ENCODE peak calls at places on chromosome 11, in four cellular contexts. Z, P, T and B are unnamed samples.

GRCh38 chr11:122100222-122101080 is 15.6 kb downstream of the BLID start:
- DNase-seq in P (peak), Z (no peak), T (no peak), B (no peak)

GRCh38 chr11:116696381-116696941 is 76.3 kb downstream of the BUD13 start:
- DNase-seq in P (no peak), Z (peak), T (no peak), B (no peak)

GRCh38 chr11:65424200-65425104 is 1.9 kb downstream of the NEAT1 start:
- DNase-seq in P (peak), Z (peak), T (no peak), B (peak)

GRCh38 chr11:83051760-83052671 is 19.7 kb downstream of the RAB30 start:
- DNase-seq in P (peak), T (no peak), Z (no peak), B (no peak)

GRCh38 chr11:132456735-132457328 is 1075.5 kb downstream of the OPCML start:
- DNase-seq in T (no peak), P (no peak), Z (no peak), B (no peak)

GRCh38 chr11:72669527-72669926 is 4.7 kb downstream of the PDE2A start:
- DNase-seq in Z (no peak), T (no peak), P (no peak), B (no peak)

GRCh38 chr11:2536440-2536989 is 91.7 kb downstream of the KCNQ1 start:
- DNase-seq in Z (peak), P (no peak), T (no peak), B (no peak)

GRCh38 chr11:78310500-78310909 is 107.1 kb downstream of the GAB2 start:
- DNase-seq in Z (no peak), T (peak), P (peak), B (peak)

GRCh38 chr11:127640822-127641485 is 640.4 kb upstream of the KIRREL3 start:
- DNase-seq in Z (no peak), T (no peak), P (peak), B (no peak)

GRCh38 chr11:25615841-25616240 is 716.1 kb upstream of the ANO3 start:
- DNase-seq in T (no peak), P (no peak), Z (no peak), B (no peak)

GRCh38 chr11:124923296-124923695 is 4.2 kb downstream of the HEPN1 start:
- DNase-seq in Z (no peak), P (no peak), T (no peak), B (no peak)

GRCh38 chr11:124918950-124919349 is at the start of gene HEPN1:
- DNase-seq in T (no peak), Z (no peak), P (no peak), B (no peak)

GRCh38 chr11:124919836-124920755 is 1.0 kb downstream of the HEPN1 start:
- DNase-seq in P (no peak), Z (no peak), T (no peak), B (no peak)

GRCh38 chr11:124922831-124923230 is 3.8 kb downstream of the HEPN1 start:
- DNase-seq in Z (no peak), P (no peak), T (no peak), B (no peak)

DNA sequence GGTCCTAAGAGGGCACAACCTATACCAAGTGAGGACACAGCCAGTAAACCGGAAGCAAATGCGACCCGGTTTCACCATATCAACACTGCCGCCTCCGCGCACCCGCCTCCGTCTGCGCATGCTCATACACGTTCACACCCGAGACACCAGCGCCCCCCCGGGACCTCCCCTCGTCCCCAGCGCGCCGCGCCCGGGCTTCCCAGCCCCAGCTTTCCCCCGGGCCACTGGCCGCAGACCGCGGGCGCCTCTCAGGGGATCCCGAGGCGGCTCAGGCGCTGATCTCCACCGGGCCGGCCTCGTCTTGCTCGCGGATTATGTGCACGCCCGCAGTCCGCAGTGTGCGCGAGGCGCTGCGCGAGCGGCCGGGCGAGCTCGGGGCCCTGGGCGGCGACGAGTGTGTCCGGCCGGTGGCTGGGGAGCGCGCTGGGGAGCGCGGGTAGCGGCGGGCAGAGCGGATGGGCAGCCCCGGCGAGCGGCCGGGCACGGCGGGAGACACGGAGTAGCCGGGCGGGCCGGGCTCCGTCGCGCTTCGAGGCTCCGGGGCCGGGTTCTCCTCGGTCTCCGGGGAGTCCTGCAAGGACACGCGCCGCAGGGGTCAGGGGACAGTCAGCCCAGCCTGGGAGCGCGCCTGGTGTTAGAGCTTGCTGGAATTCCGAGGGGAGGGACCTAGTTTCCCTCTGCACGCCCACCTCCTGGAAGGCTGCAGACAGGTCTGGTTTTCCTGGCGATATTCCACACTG is 2.0 kb downstream of the HEPN1 start:
- DNase-seq in P (peak), Z (peak), T (peak), B (peak)
- TF ChIP-seq CTCF in P (no peak), Z (no peak), T (no peak), B (no peak)

DNA sequence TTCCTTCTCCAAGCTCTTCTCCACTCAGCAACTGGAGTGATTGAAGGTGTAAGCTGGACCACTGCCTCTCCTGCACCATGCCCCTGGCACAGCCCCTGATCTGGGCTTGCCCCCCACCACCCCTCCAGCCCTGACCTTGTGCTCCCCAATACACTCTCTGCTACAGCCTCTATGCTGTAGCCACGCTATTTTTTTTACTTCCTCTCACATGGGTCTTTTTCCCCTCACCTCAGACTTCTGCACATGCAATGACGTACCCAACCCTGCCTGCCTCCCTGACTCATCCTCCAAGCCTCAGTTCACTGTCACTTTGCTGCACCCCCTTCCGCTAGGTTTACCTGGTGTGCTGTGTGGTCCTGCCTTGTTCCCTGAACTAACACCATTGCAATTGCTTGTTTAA is 9.0 kb downstream of the CSNK2A3 start:
- DNase-seq in Z (no peak), T (peak), P (no peak), B (peak)
- TF ChIP-seq CTCF in Z (no peak), T (no peak), P (no peak), B (no peak)

DNA sequence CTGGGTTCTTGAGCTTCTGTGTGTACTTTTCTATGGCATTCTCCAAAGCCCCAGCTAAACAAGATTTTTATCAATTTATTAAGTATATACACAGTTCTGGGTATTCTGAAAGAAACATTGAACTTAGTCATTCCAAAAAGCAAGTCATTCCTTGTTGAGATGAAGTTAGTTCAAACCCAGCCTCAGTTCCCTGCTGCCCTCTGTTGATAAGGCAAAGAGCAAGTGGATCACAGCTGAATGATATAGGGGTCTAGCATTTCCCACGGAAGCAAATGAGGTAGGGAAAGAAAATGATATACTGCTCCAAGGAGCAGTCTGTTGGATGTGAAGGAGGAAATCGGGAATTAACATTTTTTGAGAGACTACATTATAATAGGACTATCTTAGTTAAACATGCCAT is 841.8 kb upstream of the TENM4 start:
- DNase-seq in P (no peak), T (no peak), Z (no peak), B (no peak)
- TF ChIP-seq CTCF in P (no peak), T (no peak), Z (no peak), B (no peak)

GRCh38 chr11:107078375-107078774 is 60.1 kb upstream of the GUCY1A2 start:
- DNase-seq in Z (no peak), T (no peak), P (no peak), B (no peak)
- TF ChIP-seq CTCF in Z (no peak), T (no peak), P (no peak), B (no peak)